ENCODE peak calls at places on chromosomes 12 and 14, in five cellular contexts. I is IMR-90, S is neural progenitor cell, C is GM12878, Z is endodermal cell. O is an unnamed sample.

GRCh38 chr12:31876568-31877424 is 82.4 kb upstream of the RESF1 start:
- DNase-seq in Z (no peak), S (no peak), I (no peak), C (no peak), O (no peak)

GRCh38 chr14:44960146-44960545 is 1.6 kb downstream of the KLHL28 start:
- DNase-seq in S (no peak), Z (no peak), C (no peak), I (no peak), O (peak; percentile 46)

GRCh38 chr14:73457935-73458218 is 469 bp downstream of the NUMB start:
- DNase-seq in I (no peak), Z (no peak), S (no peak), C (no peak), O (no peak)

GRCh38 chr12:98896938-98897337 is 251.8 kb downstream of the APAF1 start:
- DNase-seq in S (peak; percentile 67), I (peak; percentile 4), C (no peak), Z (peak; percentile 86), O (peak; percentile 10)

GRCh38 chr12:66941150-66941549 is 262.3 kb upstream of the GRIP1 start:
- DNase-seq in C (no peak), S (no peak), Z (no peak), I (no peak), O (no peak)

GRCh38 chr12:122399592-122400373 is 22.7 kb downstream of the CLIP1 start:
- DNase-seq in I (peak; percentile 94), Z (peak; percentile 90), C (no peak), S (peak; percentile 81), O (peak; percentile 94)

GRCh38 chr14:68693926-68694325 is 98.9 kb downstream of the ZFP36L1 start:
- DNase-seq in C (no peak), Z (no peak), I (no peak), S (no peak), O (no peak)

GRCh38 chr12:95582230-95583058 is 31.2 kb upstream of the USP44 start:
- DNase-seq in C (no peak), S (peak; percentile 39), Z (no peak), I (peak; percentile 77), O (peak; percentile 81)

GRCh38 chr14:54003064-54003463 is 46.4 kb upstream of the BMP4 start:
- DNase-seq in S (no peak), Z (no peak), I (peak; percentile 16), C (no peak), O (no peak)

GRCh38 chr12:226401-226800 is 12.4 kb upstream of the SLC6A12 start:
- DNase-seq in Z (peak; percentile 81), S (no peak), C (no peak), I (no peak), O (no peak)

GRCh38 chr12:131137836-131138637 is 184.3 kb downstream of the ADGRD1 start:
- DNase-seq in I (no peak), Z (peak; percentile 74), S (no peak), C (no peak), O (no peak)

GRCh38 chr12:87796961-87797516 is 232.2 kb downstream of the C12orf50 start:
- DNase-seq in S (no peak), Z (no peak), I (no peak), C (no peak), O (peak; percentile 67)

GRCh38 chr14:59060841-59061240 is 127.6 kb upstream of the DAAM1 start:
- DNase-seq in I (no peak), C (no peak), Z (no peak), S (peak; percentile 5), O (peak; percentile 15)

GRCh38 chr14:23358042-23358441 is 5.4 kb upstream of the SLC22A17 start:
- DNase-seq in I (no peak), Z (no peak), C (no peak), S (no peak), O (no peak)

GRCh38 chr12:108240928-108241327 is 98.2 kb downstream of the CMKLR1 start:
- DNase-seq in I (no peak), C (no peak), S (no peak), Z (no peak), O (no peak)

GRCh38 chr12:91414147-91414546 is 231.5 kb upstream of the DCN start:
- DNase-seq in C (no peak), Z (no peak), S (no peak), I (no peak), O (peak; percentile 60)

GRCh38 chr14:57943038-57943437 is 77.1 kb upstream of the SLC35F4 start:
- DNase-seq in C (no peak), Z (no peak), S (no peak), I (no peak), O (no peak)
- H3K4me3 ChIP-seq in C (no peak overlapping the region), Z (no peak overlapping the region), S (no peak overlapping the region), I (no peak overlapping the region), O (no peak overlapping the region)

DNA sequence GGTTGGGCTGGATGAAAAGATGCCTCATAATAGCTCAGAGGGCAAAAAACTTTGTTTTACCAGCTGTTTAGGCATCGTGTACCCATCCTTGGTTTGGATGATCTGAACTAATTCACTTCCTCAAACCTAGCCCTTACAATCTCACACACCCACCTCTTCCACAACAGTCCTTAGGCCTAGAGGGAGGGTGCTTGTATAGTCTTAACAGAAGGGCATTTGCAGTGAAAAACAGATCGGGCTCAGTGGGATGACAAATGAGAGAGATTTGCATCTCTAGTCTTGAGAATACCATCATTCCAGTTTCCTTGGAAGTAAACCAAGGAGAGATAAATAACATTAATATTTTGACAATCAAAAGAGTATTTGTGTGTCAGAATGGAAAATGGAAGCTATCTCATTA is 11.0 kb downstream of the SLCO1A2 start:
- DNase-seq in I (no peak), S (no peak), C (no peak), Z (no peak), O (no peak)
- H3K9ac ChIP-seq in I (no peak overlapping the region), S (no peak overlapping the region), C (no peak overlapping the region), Z (no peak overlapping the region), O (no peak overlapping the region)

DNA sequence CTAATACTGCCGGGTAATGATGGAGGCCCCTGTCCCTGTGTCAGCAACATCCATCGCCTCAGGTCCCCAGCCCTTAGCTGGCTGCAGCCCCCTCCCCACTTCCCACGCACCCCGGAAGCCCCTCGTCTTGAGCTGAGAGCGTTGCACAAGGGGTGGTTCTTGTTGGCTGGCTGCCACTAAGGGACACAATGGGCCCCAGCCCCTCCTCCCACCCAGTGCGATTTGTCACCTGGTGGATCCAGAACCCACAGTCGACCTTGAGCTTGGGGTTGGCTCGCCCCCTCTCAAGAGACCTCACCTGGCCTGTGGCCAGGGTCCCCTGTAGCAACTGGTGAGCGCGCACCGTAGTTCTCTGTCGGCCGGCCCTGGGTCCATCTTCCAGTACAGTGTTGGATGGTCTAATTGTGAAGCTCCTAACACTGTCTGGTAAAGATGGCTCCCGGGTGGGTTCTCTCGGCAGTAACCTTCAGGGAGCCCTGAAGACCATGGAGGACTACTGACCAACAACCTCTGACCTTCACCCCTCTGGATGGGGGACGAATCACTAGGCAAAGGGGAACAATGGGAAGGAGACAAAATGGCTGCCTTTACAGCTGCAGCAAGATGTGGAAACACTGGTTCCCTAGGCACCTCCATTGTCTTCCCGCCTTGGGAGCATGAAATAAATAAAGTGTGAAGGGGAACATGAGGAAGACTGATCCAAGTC is 6.6 kb downstream of the PHB2 start:
- DNase-seq in Z (peak; percentile 74), C (no peak), S (no peak), I (no peak), O (no peak)
- H3K4me3 ChIP-seq in Z (no peak overlapping the region), C (no peak overlapping the region), S (no peak overlapping the region), I (no peak overlapping the region), O (no peak overlapping the region)

DNA sequence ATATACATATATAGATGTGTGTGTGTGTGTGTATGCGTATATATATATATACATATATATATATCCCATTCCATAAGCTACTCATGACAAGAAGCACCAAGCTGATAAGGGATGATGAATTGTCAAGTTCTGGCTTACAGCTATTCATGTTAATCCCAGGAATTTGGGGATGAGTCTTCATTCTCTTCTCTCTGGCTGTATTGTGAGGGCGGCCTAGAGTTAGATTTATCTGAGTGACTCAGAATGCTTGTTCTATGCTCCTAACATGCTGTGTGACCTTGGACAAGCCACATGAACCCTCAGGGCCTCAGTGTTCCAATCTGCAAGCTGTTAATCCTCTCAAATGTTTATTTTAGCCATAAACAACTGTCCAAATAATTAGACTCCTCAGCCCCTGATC is 749.0 kb downstream of the MED13L start:
- DNase-seq in S (no peak), C (no peak), I (peak; percentile 1), Z (no peak), O (no peak)
- H3K9ac ChIP-seq in S (no peak overlapping the region), C (no peak overlapping the region), I (no peak overlapping the region), Z (no peak overlapping the region), O (no peak overlapping the region)

GRCh38 chr12:81758421-81759214 is 532 bp downstream of the PPFIA2 start:
- DNase-seq in S (peak; percentile 57), C (no peak), Z (peak; percentile 87), I (no peak), O (peak; percentile 58)
- H3K4me3 ChIP-seq in S (peak overlapping the region; percentile 67), C (no peak overlapping the region), Z (peak overlapping the region; percentile 77), I (peak overlapping the region; percentile 24), O (peak overlapping the region; percentile 89)

GRCh38 chr14:104876251-104876699 is 11.2 kb downstream of the CEP170B start:
- DNase-seq in Z (peak; percentile 95), S (peak; percentile 40), C (no peak), I (peak; percentile 16), O (peak; percentile 64)

GRCh38 chr14:104875811-104876210 is 10.7 kb downstream of the CEP170B start:
- DNase-seq in C (no peak), Z (no peak), S (no peak), I (no peak), O (no peak)

GRCh38 chr14:104874571-104875411 is 9.7 kb downstream of the CEP170B start:
- DNase-seq in Z (no peak), I (no peak), S (no peak), C (no peak), O (no peak)

GRCh38 chr14:104874110-104874531 is 9.1 kb downstream of the CEP170B start:
- DNase-seq in I (no peak), S (no peak), C (no peak), Z (no peak), O (no peak)

GRCh38 chr14:104875412-104875751 is 10.3 kb downstream of the CEP170B start:
- DNase-seq in S (no peak), C (no peak), I (no peak), Z (no peak), O (no peak)
- H3K9ac ChIP-seq in S (no peak overlapping the region), C (no peak overlapping the region), I (no peak overlapping the region), Z (no peak overlapping the region), O (no peak overlapping the region)

DNA sequence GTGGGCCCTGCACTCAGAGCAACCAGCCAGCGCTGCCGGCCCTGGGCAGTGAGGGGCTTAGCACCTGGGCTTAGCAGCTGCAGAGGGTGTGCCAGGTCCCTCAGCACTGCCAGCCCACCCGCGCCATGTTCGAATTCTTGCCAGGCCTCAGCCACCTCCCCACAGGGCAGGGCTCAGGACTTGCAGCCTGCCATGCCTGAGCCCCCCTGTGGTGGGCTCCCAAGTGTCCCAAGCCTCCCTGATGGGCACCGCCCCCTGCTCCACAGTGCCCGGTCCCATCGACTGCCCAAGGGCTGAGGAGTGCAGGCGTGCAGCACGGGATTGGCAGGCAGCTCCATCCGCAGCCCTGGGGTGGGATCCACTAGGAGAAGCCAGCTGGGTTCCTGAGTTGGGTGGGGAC is 98.0 kb upstream of the NID2 start:
- DNase-seq in I (no peak), S (no peak), Z (no peak), C (no peak), O (no peak)
- H3K4me3 ChIP-seq in I (no peak overlapping the region), S (no peak overlapping the region), Z (no peak overlapping the region), C (no peak overlapping the region), O (no peak overlapping the region)